ENCODE peak calls at places on chromosome 1, in five cellular contexts. D is uterus; A is brain microvascular endothelial cell; C is tibial nerve; Y is CD4-positive, CD25-positive, alpha-beta regulatory T cell. I is an unnamed sample.

GRCh38 chr1:205600085-205600484 is 31.7 kb downstream of the ELK4 start:
- DNase-seq in D (no peak), A (peak), C (no peak), Y (no peak), I (no peak)

GRCh38 chr1:243924188-243924587 is 74.1 kb upstream of the AKT3 start:
- DNase-seq in D (no peak), A (peak), C (no peak), Y (no peak), I (no peak)

GRCh38 chr1:236733654-236734053 is 47.4 kb downstream of the ACTN2 start:
- DNase-seq in D (no peak), A (no peak), C (no peak), Y (no peak), I (no peak)

GRCh38 chr1:167197692-167198091 is 23.0 kb upstream of the POU2F1 start:
- DNase-seq in D (no peak), A (no peak), C (no peak), Y (no peak), I (no peak)

GRCh38 chr1:89261926-89262540 is 10.6 kb downstream of the GBP5 start:
- DNase-seq in D (no peak), A (no peak), C (no peak), Y (no peak), I (no peak)

GRCh38 chr1:198162091-198162767 is 5.4 kb downstream of the NEK7 start:
- DNase-seq in D (no peak), A (no peak), C (no peak), Y (no peak), I (no peak)

GRCh38 chr1:59431566-59432294 is 134.8 kb downstream of the FGGY start:
- DNase-seq in D (no peak), A (no peak), C (no peak), Y (no peak), I (no peak)

GRCh38 chr1:232707142-232707541 is 77.2 kb upstream of the SIPA1L2 start:
- DNase-seq in D (no peak), A (no peak), C (no peak), Y (no peak), I (no peak)

GRCh38 chr1:47521034-47521871 is 83.4 kb downstream of the FOXD2 start:
- DNase-seq in D (no peak), A (peak), C (no peak), Y (no peak), I (no peak)

GRCh38 chr1:161864577-161864976 is 98.5 kb downstream of the ATF6 start:
- DNase-seq in D (no peak), A (peak), C (peak), Y (no peak), I (peak)

GRCh38 chr1:15406911-15407559 is 2.7 kb upstream of the EFHD2 start:
- DNase-seq in D (peak), A (peak), C (peak), Y (no peak), I (no peak)

GRCh38 chr1:230426246-230427101 is at the start of gene PGBD5:
- DNase-seq in D (no peak), A (peak), C (peak), Y (peak), I (no peak)

GRCh38 chr1:234760303-234760723 is 150.3 kb upstream of the IRF2BP2 start:
- DNase-seq in D (no peak), A (no peak), C (no peak), Y (no peak), I (no peak)

GRCh38 chr1:79105499-79105898 is 99.0 kb upstream of the ADGRL4 start:
- DNase-seq in D (no peak), A (peak), C (no peak), Y (no peak), I (no peak)

GRCh38 chr1:46550751-46551231 is 656 bp downstream of the KNCN start:
- DNase-seq in D (no peak), A (no peak), C (no peak), Y (no peak), I (no peak)

GRCh38 chr1:56688522-56689026 is 43.5 kb downstream of the PRKAA2 start:
- DNase-seq in D (no peak), A (peak), C (no peak), Y (no peak), I (no peak)

GRCh38 chr1:25954371-25954938 is 43.4 kb downstream of the PAFAH2 start:
- DNase-seq in D (no peak), A (no peak), C (no peak), Y (no peak), I (peak)

DNA sequence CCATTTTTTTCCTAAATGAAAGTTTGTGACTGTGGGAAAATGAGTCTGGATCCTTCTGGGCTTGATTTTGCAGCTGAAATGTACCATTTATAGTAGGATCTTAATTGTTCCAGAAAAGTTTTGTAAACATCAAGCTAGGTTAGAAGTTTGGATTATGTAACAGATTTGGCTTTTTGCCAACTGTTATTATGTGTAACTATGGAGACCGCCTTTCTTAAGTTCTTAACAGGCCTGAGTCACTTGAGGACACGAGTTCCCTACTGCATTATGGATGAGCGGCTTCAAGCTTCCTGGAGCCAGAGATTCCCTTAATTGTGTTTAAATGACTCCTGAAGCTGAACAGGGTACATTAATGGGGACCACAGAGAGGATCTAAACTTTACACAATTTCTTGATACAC is 22.2 kb downstream of the SLC25A33 start:
- DNase-seq in D (peak), A (peak), C (no peak), Y (no peak), I (no peak)
- H3K4me3 ChIP-seq in D (no peak), A (no peak), C (no peak), Y (no peak), I (no peak)

GRCh38 chr1:160739098-160739511 is at the start of gene SLAMF7:
- DNase-seq in D (no peak), A (no peak), C (peak), Y (no peak), I (no peak)
- H3K4me3 ChIP-seq in D (no peak), A (no peak), C (no peak), Y (no peak), I (no peak)

DNA sequence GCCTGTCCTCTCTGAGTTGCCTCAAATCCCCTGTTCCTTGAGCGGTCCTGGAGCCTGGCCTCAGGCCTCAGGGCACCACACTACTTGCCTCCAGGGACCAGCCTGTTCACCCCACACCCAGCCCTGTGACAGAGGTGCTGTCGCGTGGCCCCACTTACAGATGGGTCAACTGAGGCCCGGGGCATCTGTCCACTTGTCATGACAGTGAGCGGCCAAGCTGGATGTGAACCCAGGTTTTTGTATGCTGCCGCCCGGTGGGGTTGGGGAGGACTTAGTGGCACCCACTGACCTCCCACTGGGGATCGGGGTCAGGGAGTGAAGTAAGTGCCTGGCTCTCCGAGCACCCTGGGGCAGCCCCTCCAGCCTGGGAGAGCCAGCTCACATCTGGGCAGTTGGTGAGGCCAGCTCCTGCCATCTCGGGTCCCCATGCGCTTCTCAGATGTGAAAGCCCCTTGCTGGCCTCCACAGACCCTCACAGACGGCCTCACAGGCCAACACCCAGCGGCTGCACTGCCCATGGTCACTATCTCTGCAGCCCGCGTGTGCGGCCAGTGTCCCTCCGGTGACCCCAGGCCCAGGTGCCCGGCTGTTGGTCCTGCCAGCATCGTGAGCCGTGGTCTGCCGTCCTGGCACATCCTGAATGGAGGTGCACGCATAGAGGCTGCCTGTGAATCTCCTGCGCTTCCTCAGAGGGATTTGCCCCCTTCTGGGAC is 9.3 kb upstream of the FAAP20 start:
- DNase-seq in D (peak), A (no peak), C (no peak), Y (no peak), I (no peak)
- H3K4me3 ChIP-seq in D (peak), A (peak), C (peak), Y (no peak), I (no peak)

GRCh38 chr1:157042852-157043251 is 2.7 kb downstream of the ARHGEF11 start:
- DNase-seq in D (no peak), A (no peak), C (no peak), Y (no peak), I (no peak)
- H3K4me3 ChIP-seq in D (peak), A (no peak), C (no peak), Y (no peak), I (no peak)

GRCh38 chr1:54326577-54327385 is 79.4 kb downstream of the SSBP3 start:
- DNase-seq in D (no peak), A (no peak), C (no peak), Y (no peak), I (no peak)
- H3K4me3 ChIP-seq in D (no peak), A (no peak), C (no peak), Y (no peak), I (no peak)

DNA sequence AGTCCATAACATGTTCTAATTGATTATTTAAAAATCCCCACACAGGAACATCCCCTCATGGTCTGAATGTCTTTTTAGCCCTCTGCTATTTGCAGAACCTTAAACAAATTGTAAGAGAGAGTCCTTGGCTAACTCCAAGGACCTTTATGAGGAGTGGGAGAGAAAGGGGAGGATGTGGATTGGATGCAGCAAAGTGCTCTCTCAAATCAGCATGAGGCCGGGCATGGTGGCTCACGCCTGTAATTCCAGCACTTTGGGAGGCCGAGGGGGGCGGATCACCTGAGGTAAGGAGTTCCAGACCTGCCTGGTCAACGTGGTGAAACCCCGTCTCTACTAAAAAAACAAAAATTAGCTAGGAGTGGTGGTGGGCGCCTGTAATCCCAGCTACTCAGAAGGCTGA is 154.8 kb downstream of the TGFB2 start:
- DNase-seq in D (no peak), A (no peak), C (no peak), Y (no peak), I (no peak)
- H3K4me3 ChIP-seq in D (no peak), A (no peak), C (no peak), Y (no peak), I (no peak)

GRCh38 chr1:27427836-27428315 is 35.5 kb downstream of the GPR3 start:
- DNase-seq in D (no peak), A (no peak), C (no peak), Y (no peak), I (no peak)

GRCh38 chr1:27423701-27424100 is 31.3 kb downstream of the GPR3 start:
- DNase-seq in D (no peak), A (no peak), C (no peak), Y (no peak), I (no peak)

GRCh38 chr1:27428316-27429028 is 36.0 kb downstream of the GPR3 start:
- DNase-seq in D (peak), A (no peak), C (no peak), Y (no peak), I (peak)

GRCh38 chr1:27429029-27429425 is 36.6 kb downstream of the GPR3 start:
- DNase-seq in D (no peak), A (no peak), C (no peak), Y (no peak), I (no peak)

DNA sequence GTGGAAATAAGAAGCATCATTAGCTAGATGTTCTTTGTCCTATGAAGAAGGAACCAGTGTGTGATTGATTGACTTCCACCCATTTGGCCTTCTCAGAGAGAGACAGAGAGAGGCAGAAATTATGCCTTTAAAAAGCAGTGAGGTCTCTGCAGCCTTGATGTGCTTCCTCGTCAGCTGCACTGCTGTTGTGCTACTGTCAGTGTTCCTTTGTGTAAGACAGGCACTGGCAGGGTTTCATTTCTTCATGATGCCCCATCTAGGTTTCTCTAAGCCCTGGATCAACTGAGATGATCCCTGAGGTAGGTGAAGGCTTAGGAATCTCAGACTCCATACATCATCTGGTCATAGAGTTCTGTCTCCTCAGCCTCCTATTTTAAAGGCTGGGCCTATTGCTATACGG is 34.9 kb downstream of the GPR3 start:
- DNase-seq in D (no peak), A (no peak), C (no peak), Y (no peak), I (no peak)
- H3K4me3 ChIP-seq in D (no peak), A (no peak), C (no peak), Y (no peak), I (no peak)

DNA sequence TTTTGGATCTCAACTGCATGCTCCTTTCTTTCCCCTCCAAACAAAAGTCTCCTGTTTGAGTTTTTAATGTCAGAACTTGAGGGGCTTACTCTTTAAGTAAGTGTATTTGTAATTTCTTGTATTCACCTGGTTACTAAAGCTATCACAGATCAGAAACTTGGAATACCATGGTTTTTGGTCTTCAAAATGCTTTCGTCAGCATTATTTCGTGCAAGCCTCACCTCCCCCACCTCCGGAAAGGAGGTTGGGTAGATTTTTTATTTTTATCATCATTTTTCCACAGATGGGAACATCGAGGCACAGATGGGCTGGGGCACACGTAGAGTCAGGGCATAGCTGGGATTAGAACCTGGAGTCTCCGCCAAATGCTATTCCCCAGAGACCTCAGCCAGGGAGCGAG is 100.7 kb downstream of the IER5 start:
- DNase-seq in D (no peak), A (no peak), C (no peak), Y (no peak), I (no peak)
- H3K4me3 ChIP-seq in D (no peak), A (no peak), C (no peak), Y (no peak), I (no peak)

GRCh38 chr1:75430526-75430925 is 180.4 kb downstream of the SLC44A5 start:
- DNase-seq in D (no peak), A (no peak), C (no peak), Y (no peak), I (no peak)

GRCh38 chr1:75426688-75427087 is 184.2 kb downstream of the SLC44A5 start:
- DNase-seq in D (no peak), A (no peak), C (no peak), Y (no peak), I (no peak)

GRCh38 chr1:75431843-75432242 is 179.1 kb downstream of the SLC44A5 start:
- DNase-seq in D (no peak), A (no peak), C (no peak), Y (no peak), I (no peak)
- H3K4me3 ChIP-seq in D (no peak), A (no peak), C (no peak), Y (no peak), I (no peak)

I was measured in Jurkat, Clone E6-1.